ENCODE peak calls at places on chromosomes 12 and 14, in five cellular contexts. One of them, this sample, is unnamed.

GRCh38 chr14:89755816-89756215 is 198.7 kb downstream of the EFCAB11 start:
- DNase-seq in chondrocyte: no peak
- DNase-seq in fibroblast of the aortic adventitia: no peak
- DNase-seq in activated B cell treated with CpG ODN at 0.5 μM for 24 hours: no peak
- DNase-seq in cardiac fibroblast: no peak
- DNase-seq in this sample: no peak

GRCh38 chr14:33564774-33565630 is 385.9 kb downstream of the EGLN3 start:
- DNase-seq in chondrocyte: no peak
- DNase-seq in fibroblast of the aortic adventitia: peak
- DNase-seq in activated B cell treated with CpG ODN at 0.5 μM for 24 hours: no peak
- DNase-seq in cardiac fibroblast: peak
- DNase-seq in this sample: peak

GRCh38 chr12:13135336-13136178 is 32.1 kb upstream of the GSG1 start:
- DNase-seq in chondrocyte: peak
- DNase-seq in fibroblast of the aortic adventitia: peak
- DNase-seq in activated B cell treated with CpG ODN at 0.5 μM for 24 hours: no peak
- DNase-seq in cardiac fibroblast: peak
- DNase-seq in this sample: peak

GRCh38 chr14:66662374-66662773 is 154.4 kb downstream of the GPHN start:
- DNase-seq in chondrocyte: no peak
- DNase-seq in fibroblast of the aortic adventitia: peak
- DNase-seq in activated B cell treated with CpG ODN at 0.5 μM for 24 hours: no peak
- DNase-seq in cardiac fibroblast: peak
- DNase-seq in this sample: no peak

GRCh38 chr12:31633464-31633863 is 26.0 kb upstream of the ETFBKMT start:
- DNase-seq in chondrocyte: no peak
- DNase-seq in fibroblast of the aortic adventitia: no peak
- DNase-seq in activated B cell treated with CpG ODN at 0.5 μM for 24 hours: no peak
- DNase-seq in cardiac fibroblast: no peak
- DNase-seq in this sample: no peak

GRCh38 chr12:19411234-19412221 is 27.8 kb upstream of the AEBP2 start:
- DNase-seq in chondrocyte: no peak
- DNase-seq in fibroblast of the aortic adventitia: no peak
- DNase-seq in activated B cell treated with CpG ODN at 0.5 μM for 24 hours: no peak
- DNase-seq in cardiac fibroblast: no peak
- DNase-seq in this sample: no peak

GRCh38 chr12:127107744-127108143 is 1159.2 kb upstream of the TMEM132C start:
- DNase-seq in chondrocyte: no peak
- DNase-seq in fibroblast of the aortic adventitia: no peak
- DNase-seq in activated B cell treated with CpG ODN at 0.5 μM for 24 hours: no peak
- DNase-seq in cardiac fibroblast: no peak
- DNase-seq in this sample: no peak

GRCh38 chr14:105867961-105868599 is 341.7 kb downstream of the TMEM121 start:
- DNase-seq in chondrocyte: peak
- DNase-seq in fibroblast of the aortic adventitia: no peak
- DNase-seq in activated B cell treated with CpG ODN at 0.5 μM for 24 hours: no peak
- DNase-seq in cardiac fibroblast: no peak
- DNase-seq in this sample: no peak

GRCh38 chr12:108700833-108701450 is 30.4 kb downstream of the CORO1C start:
- DNase-seq in chondrocyte: no peak
- DNase-seq in fibroblast of the aortic adventitia: peak
- DNase-seq in activated B cell treated with CpG ODN at 0.5 μM for 24 hours: no peak
- DNase-seq in cardiac fibroblast: no peak
- DNase-seq in this sample: no peak

GRCh38 chr12:94560416-94561221 is 89.7 kb downstream of the TMCC3 start:
- DNase-seq in chondrocyte: no peak
- DNase-seq in fibroblast of the aortic adventitia: no peak
- DNase-seq in activated B cell treated with CpG ODN at 0.5 μM for 24 hours: peak
- DNase-seq in cardiac fibroblast: peak
- DNase-seq in this sample: no peak

GRCh38 chr14:75995372-75996041 is 9.9 kb downstream of the IFT43 start:
- DNase-seq in chondrocyte: no peak
- DNase-seq in fibroblast of the aortic adventitia: peak
- DNase-seq in activated B cell treated with CpG ODN at 0.5 μM for 24 hours: no peak
- DNase-seq in cardiac fibroblast: peak
- DNase-seq in this sample: peak

GRCh38 chr12:87140257-87140656 is 884.1 kb upstream of the MGAT4C start:
- DNase-seq in chondrocyte: no peak
- DNase-seq in fibroblast of the aortic adventitia: peak
- DNase-seq in activated B cell treated with CpG ODN at 0.5 μM for 24 hours: no peak
- DNase-seq in cardiac fibroblast: peak
- DNase-seq in this sample: peak

GRCh38 chr12:9113296-9113986 is 2.3 kb downstream of the A2M start:
- DNase-seq in chondrocyte: no peak
- DNase-seq in fibroblast of the aortic adventitia: no peak
- DNase-seq in activated B cell treated with CpG ODN at 0.5 μM for 24 hours: no peak
- DNase-seq in cardiac fibroblast: no peak
- DNase-seq in this sample: no peak

GRCh38 chr14:55881577-55882241 is 236.5 kb upstream of the PELI2 start:
- DNase-seq in chondrocyte: no peak
- DNase-seq in fibroblast of the aortic adventitia: peak
- DNase-seq in activated B cell treated with CpG ODN at 0.5 μM for 24 hours: no peak
- DNase-seq in cardiac fibroblast: no peak
- DNase-seq in this sample: peak

GRCh38 chr14:49861581-49861922 is 9.0 kb upstream of the NEMF start:
- DNase-seq in chondrocyte: no peak
- DNase-seq in fibroblast of the aortic adventitia: peak
- DNase-seq in activated B cell treated with CpG ODN at 0.5 μM for 24 hours: peak
- DNase-seq in cardiac fibroblast: peak
- DNase-seq in this sample: peak

GRCh38 chr12:14723763-14724162 is 27.4 kb upstream of the GUCY2C start:
- DNase-seq in chondrocyte: no peak
- DNase-seq in fibroblast of the aortic adventitia: peak
- DNase-seq in activated B cell treated with CpG ODN at 0.5 μM for 24 hours: no peak
- DNase-seq in cardiac fibroblast: peak
- DNase-seq in this sample: peak

GRCh38 chr12:58346032-58346632 is 404.8 kb downstream of the ATP23 start:
- DNase-seq in chondrocyte: no peak
- DNase-seq in fibroblast of the aortic adventitia: peak
- DNase-seq in activated B cell treated with CpG ODN at 0.5 μM for 24 hours: no peak
- DNase-seq in cardiac fibroblast: peak
- DNase-seq in this sample: peak

GRCh38 chr12:19710811-19711793 is 271.8 kb downstream of the AEBP2 start:
- DNase-seq in chondrocyte: no peak
- DNase-seq in fibroblast of the aortic adventitia: peak
- DNase-seq in activated B cell treated with CpG ODN at 0.5 μM for 24 hours: no peak
- DNase-seq in cardiac fibroblast: peak
- DNase-seq in this sample: no peak

GRCh38 chr12:53645191-53645590 is 19.0 kb upstream of the ATF7 start:
- DNase-seq in chondrocyte: no peak
- DNase-seq in fibroblast of the aortic adventitia: peak
- DNase-seq in activated B cell treated with CpG ODN at 0.5 μM for 24 hours: no peak
- DNase-seq in cardiac fibroblast: peak
- DNase-seq in this sample: peak

GRCh38 chr12:72679147-72679757 is 407.1 kb downstream of the TRHDE start:
- DNase-seq in chondrocyte: no peak
- DNase-seq in fibroblast of the aortic adventitia: no peak
- DNase-seq in activated B cell treated with CpG ODN at 0.5 μM for 24 hours: no peak
- DNase-seq in cardiac fibroblast: no peak
- DNase-seq in this sample: no peak

GRCh38 chr12:103913100-103913499 is 17.1 kb upstream of the HSP90B1 start:
- DNase-seq in chondrocyte: no peak
- DNase-seq in fibroblast of the aortic adventitia: no peak
- DNase-seq in activated B cell treated with CpG ODN at 0.5 μM for 24 hours: no peak
- DNase-seq in cardiac fibroblast: no peak
- DNase-seq in this sample: no peak

GRCh38 chr14:75522224-75522764 is at the start of gene BATF:
- DNase-seq in chondrocyte: no peak
- DNase-seq in fibroblast of the aortic adventitia: no peak
- DNase-seq in activated B cell treated with CpG ODN at 0.5 μM for 24 hours: peak
- DNase-seq in cardiac fibroblast: peak
- DNase-seq in this sample: no peak

GRCh38 chr12:120536064-120536791 is 2.1 kb downstream of the RNF10 start:
- DNase-seq in chondrocyte: no peak
- DNase-seq in fibroblast of the aortic adventitia: no peak
- DNase-seq in activated B cell treated with CpG ODN at 0.5 μM for 24 hours: no peak
- DNase-seq in cardiac fibroblast: no peak
- DNase-seq in this sample: no peak

GRCh38 chr12:52867636-52868035 is 18.8 kb upstream of the KRT78 start:
- DNase-seq in chondrocyte: no peak
- DNase-seq in fibroblast of the aortic adventitia: no peak
- DNase-seq in activated B cell treated with CpG ODN at 0.5 μM for 24 hours: no peak
- DNase-seq in cardiac fibroblast: no peak
- DNase-seq in this sample: no peak

GRCh38 chr12:122064034-122064777 is 14.3 kb upstream of the MLXIP start:
- DNase-seq in chondrocyte: no peak
- DNase-seq in fibroblast of the aortic adventitia: peak
- DNase-seq in activated B cell treated with CpG ODN at 0.5 μM for 24 hours: no peak
- DNase-seq in cardiac fibroblast: peak
- DNase-seq in this sample: peak

GRCh38 chr12:89762498-89763170 is 54.0 kb upstream of the ATP2B1 start:
- DNase-seq in chondrocyte: no peak
- DNase-seq in fibroblast of the aortic adventitia: no peak
- DNase-seq in activated B cell treated with CpG ODN at 0.5 μM for 24 hours: no peak
- DNase-seq in cardiac fibroblast: no peak
- DNase-seq in this sample: no peak

GRCh38 chr12:33222357-33222756 is 217.3 kb downstream of the SYT10 start:
- DNase-seq in chondrocyte: no peak
- DNase-seq in fibroblast of the aortic adventitia: no peak
- DNase-seq in activated B cell treated with CpG ODN at 0.5 μM for 24 hours: no peak
- DNase-seq in cardiac fibroblast: no peak
- DNase-seq in this sample: no peak
- TF ChIP-seq CTCF in chondrocyte: no peak
- TF ChIP-seq CTCF in fibroblast of the aortic adventitia: no peak
- TF ChIP-seq CTCF in activated B cell treated with CpG ODN at 0.5 μM for 24 hours: no peak
- TF ChIP-seq CTCF in cardiac fibroblast: no peak
- TF ChIP-seq CTCF in this sample: no peak

GRCh38 chr12:92612611-92613010 is 90.2 kb upstream of the PLEKHG7 start:
- DNase-seq in chondrocyte: no peak
- DNase-seq in fibroblast of the aortic adventitia: no peak
- DNase-seq in activated B cell treated with CpG ODN at 0.5 μM for 24 hours: no peak
- DNase-seq in cardiac fibroblast: no peak
- DNase-seq in this sample: no peak

GRCh38 chr12:92604786-92605185 is 98.0 kb upstream of the PLEKHG7 start:
- DNase-seq in chondrocyte: no peak
- DNase-seq in fibroblast of the aortic adventitia: peak
- DNase-seq in activated B cell treated with CpG ODN at 0.5 μM for 24 hours: no peak
- DNase-seq in cardiac fibroblast: no peak
- DNase-seq in this sample: no peak

GRCh38 chr12:92605621-92606170 is 97.1 kb upstream of the PLEKHG7 start:
- DNase-seq in chondrocyte: no peak
- DNase-seq in fibroblast of the aortic adventitia: peak
- DNase-seq in activated B cell treated with CpG ODN at 0.5 μM for 24 hours: no peak
- DNase-seq in cardiac fibroblast: no peak
- DNase-seq in this sample: peak

GRCh38 chr12:92606956-92607355 is 95.8 kb upstream of the PLEKHG7 start:
- DNase-seq in chondrocyte: no peak
- DNase-seq in fibroblast of the aortic adventitia: no peak
- DNase-seq in activated B cell treated with CpG ODN at 0.5 μM for 24 hours: no peak
- DNase-seq in cardiac fibroblast: no peak
- DNase-seq in this sample: no peak

DNA sequence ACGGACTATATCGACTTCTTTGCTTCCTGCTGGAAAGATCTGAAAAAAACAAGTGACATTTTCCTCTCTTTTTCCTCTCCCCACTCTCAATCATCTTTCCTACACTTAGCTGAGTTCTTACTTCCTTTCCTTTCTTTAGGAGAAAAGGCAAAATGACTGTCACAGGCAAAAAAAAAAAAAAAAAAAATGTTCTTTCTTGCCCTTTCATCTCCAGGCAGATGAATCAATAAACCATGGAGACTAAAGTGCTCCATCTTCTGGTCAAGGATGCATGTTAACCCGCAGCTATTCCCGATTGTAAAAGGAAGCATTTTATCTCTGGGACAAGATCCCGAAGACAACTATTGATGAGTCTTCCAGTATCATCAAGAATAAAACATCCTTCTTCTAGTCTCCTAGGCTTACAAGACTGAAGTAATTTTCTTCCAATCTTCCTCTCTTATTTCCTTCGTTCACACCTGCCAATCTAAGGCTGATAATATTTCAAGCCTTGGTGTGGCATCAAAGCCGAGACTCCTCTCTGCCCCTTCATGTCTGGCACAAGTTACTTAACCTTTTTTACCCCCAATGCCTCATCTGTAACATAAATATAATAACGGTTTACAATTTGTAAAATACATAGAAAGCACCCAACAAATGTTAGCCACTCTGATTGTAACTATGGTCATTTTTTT is 94.2 kb upstream of the PLEKHG7 start:
- DNase-seq in chondrocyte: no peak
- DNase-seq in fibroblast of the aortic adventitia: peak
- DNase-seq in activated B cell treated with CpG ODN at 0.5 μM for 24 hours: no peak
- DNase-seq in cardiac fibroblast: peak
- DNase-seq in this sample: peak
- TF ChIP-seq CTCF in chondrocyte: peak
- TF ChIP-seq CTCF in fibroblast of the aortic adventitia: peak
- TF ChIP-seq CTCF in activated B cell treated with CpG ODN at 0.5 μM for 24 hours: no peak
- TF ChIP-seq CTCF in cardiac fibroblast: peak
- TF ChIP-seq CTCF in this sample: peak

GRCh38 chr14:104149278-104149595 is 10.8 kb downstream of the KIF26A start:
- DNase-seq in chondrocyte: no peak
- DNase-seq in fibroblast of the aortic adventitia: no peak
- DNase-seq in activated B cell treated with CpG ODN at 0.5 μM for 24 hours: no peak
- DNase-seq in cardiac fibroblast: no peak
- DNase-seq in this sample: no peak

GRCh38 chr14:104149617-104150141 is 11.3 kb downstream of the KIF26A start:
- DNase-seq in chondrocyte: no peak
- DNase-seq in fibroblast of the aortic adventitia: no peak
- DNase-seq in activated B cell treated with CpG ODN at 0.5 μM for 24 hours: no peak
- DNase-seq in cardiac fibroblast: no peak
- DNase-seq in this sample: no peak

GRCh38 chr14:104151028-104151385 is 12.6 kb downstream of the KIF26A start:
- DNase-seq in chondrocyte: no peak
- DNase-seq in fibroblast of the aortic adventitia: no peak
- DNase-seq in activated B cell treated with CpG ODN at 0.5 μM for 24 hours: no peak
- DNase-seq in cardiac fibroblast: no peak
- DNase-seq in this sample: no peak

GRCh38 chr14:104151546-104152245 is 13.3 kb downstream of the KIF26A start:
- DNase-seq in chondrocyte: no peak
- DNase-seq in fibroblast of the aortic adventitia: no peak
- DNase-seq in activated B cell treated with CpG ODN at 0.5 μM for 24 hours: no peak
- DNase-seq in cardiac fibroblast: no peak
- DNase-seq in this sample: no peak

GRCh38 chr14:104150201-104151027 is 12.0 kb downstream of the KIF26A start:
- DNase-seq in chondrocyte: no peak
- DNase-seq in fibroblast of the aortic adventitia: no peak
- DNase-seq in activated B cell treated with CpG ODN at 0.5 μM for 24 hours: no peak
- DNase-seq in cardiac fibroblast: no peak
- DNase-seq in this sample: peak
- TF ChIP-seq CTCF in chondrocyte: peak
- TF ChIP-seq CTCF in fibroblast of the aortic adventitia: peak
- TF ChIP-seq CTCF in activated B cell treated with CpG ODN at 0.5 μM for 24 hours: no peak
- TF ChIP-seq CTCF in cardiac fibroblast: peak
- TF ChIP-seq CTCF in this sample: peak

GRCh38 chr14:71551291-71551955 is 380.8 kb upstream of the RGS6 start:
- DNase-seq in chondrocyte: no peak
- DNase-seq in fibroblast of the aortic adventitia: peak
- DNase-seq in activated B cell treated with CpG ODN at 0.5 μM for 24 hours: no peak
- DNase-seq in cardiac fibroblast: peak
- DNase-seq in this sample: peak

GRCh38 chr14:71553779-71554178 is 378.4 kb upstream of the RGS6 start:
- DNase-seq in chondrocyte: no peak
- DNase-seq in fibroblast of the aortic adventitia: no peak
- DNase-seq in activated B cell treated with CpG ODN at 0.5 μM for 24 hours: no peak
- DNase-seq in cardiac fibroblast: no peak
- DNase-seq in this sample: no peak

GRCh38 chr14:71554323-71554722 is 377.9 kb upstream of the RGS6 start:
- DNase-seq in chondrocyte: no peak
- DNase-seq in fibroblast of the aortic adventitia: no peak
- DNase-seq in activated B cell treated with CpG ODN at 0.5 μM for 24 hours: no peak
- DNase-seq in cardiac fibroblast: no peak
- DNase-seq in this sample: no peak

GRCh38 chr14:71554959-71555612 is 377.1 kb upstream of the RGS6 start:
- DNase-seq in chondrocyte: no peak
- DNase-seq in fibroblast of the aortic adventitia: no peak
- DNase-seq in activated B cell treated with CpG ODN at 0.5 μM for 24 hours: no peak
- DNase-seq in cardiac fibroblast: no peak
- DNase-seq in this sample: no peak

GRCh38 chr14:71552809-71553208 is 379.4 kb upstream of the RGS6 start:
- DNase-seq in chondrocyte: no peak
- DNase-seq in fibroblast of the aortic adventitia: no peak
- DNase-seq in activated B cell treated with CpG ODN at 0.5 μM for 24 hours: no peak
- DNase-seq in cardiac fibroblast: no peak
- DNase-seq in this sample: no peak
- TF ChIP-seq CTCF in chondrocyte: no peak
- TF ChIP-seq CTCF in fibroblast of the aortic adventitia: no peak
- TF ChIP-seq CTCF in activated B cell treated with CpG ODN at 0.5 μM for 24 hours: no peak
- TF ChIP-seq CTCF in cardiac fibroblast: no peak
- TF ChIP-seq CTCF in this sample: no peak